ENCODE peak calls at places on chromosomes 16 and 17, in six cellular contexts. One of them, this sample, is unnamed.

GRCh38 chr17:4485676-4486646 is 12.7 kb upstream of the SPNS2 start:
- DNase-seq in sigmoid colon: no peak
- DNase-seq in GM23338: no peak
- DNase-seq in transverse colon: no peak
- DNase-seq in GM12891: peak; percentile 57
- DNase-seq in suprapubic skin: peak; percentile 55
- DNase-seq in this sample: no peak

GRCh38 chr17:40430272-40431230 is 12.7 kb upstream of the IGFBP4 start:
- DNase-seq in sigmoid colon: peak; percentile 33
- DNase-seq in GM23338: no peak
- DNase-seq in transverse colon: no peak
- DNase-seq in GM12891: no peak
- DNase-seq in suprapubic skin: peak; percentile 34
- DNase-seq in this sample: no peak

GRCh38 chr16:82504811-82505210 is 122.0 kb upstream of the CDH13 start:
- DNase-seq in sigmoid colon: no peak
- DNase-seq in GM23338: no peak
- DNase-seq in transverse colon: no peak
- DNase-seq in GM12891: no peak
- DNase-seq in suprapubic skin: no peak
- DNase-seq in this sample: no peak

GRCh38 chr17:58121925-58122324 is 26.3 kb upstream of the OR4D1 start:
- DNase-seq in sigmoid colon: no peak
- DNase-seq in GM23338: peak; percentile 69
- DNase-seq in transverse colon: no peak
- DNase-seq in GM12891: peak; percentile 12
- DNase-seq in suprapubic skin: no peak
- DNase-seq in this sample: peak; percentile 40

GRCh38 chr17:20310481-20310880 is 156.9 kb downstream of the LGALS9B start:
- DNase-seq in sigmoid colon: no peak
- DNase-seq in GM23338: no peak
- DNase-seq in transverse colon: no peak
- DNase-seq in GM12891: no peak
- DNase-seq in suprapubic skin: no peak
- DNase-seq in this sample: no peak

GRCh38 chr16:67842509-67843342 is 606 bp downstream of the THAP11 start:
- DNase-seq in sigmoid colon: peak; percentile 82
- DNase-seq in GM23338: peak; percentile 69
- DNase-seq in transverse colon: peak; percentile 60
- DNase-seq in GM12891: no peak
- DNase-seq in suprapubic skin: peak; percentile 80
- DNase-seq in this sample: peak; percentile 58

GRCh38 chr16:6193718-6194117 is 1096.1 kb upstream of the EEF2KMT start:
- DNase-seq in sigmoid colon: no peak
- DNase-seq in GM23338: peak; percentile 81
- DNase-seq in transverse colon: no peak
- DNase-seq in GM12891: no peak
- DNase-seq in suprapubic skin: no peak
- DNase-seq in this sample: no peak

GRCh38 chr17:83100853-83101391 is 21.5 kb downstream of the METRNL start:
- DNase-seq in sigmoid colon: no peak
- DNase-seq in GM23338: no peak
- DNase-seq in transverse colon: peak; percentile 49
- DNase-seq in GM12891: peak; percentile 66
- DNase-seq in suprapubic skin: no peak
- DNase-seq in this sample: no peak

GRCh38 chr17:68455756-68456528 is 1.4 kb downstream of the WIPI1 start:
- DNase-seq in sigmoid colon: no peak
- DNase-seq in GM23338: no peak
- DNase-seq in transverse colon: peak; percentile 46
- DNase-seq in GM12891: no peak
- DNase-seq in suprapubic skin: no peak
- DNase-seq in this sample: peak; percentile 81

GRCh38 chr16:52721331-52721730 is 174.4 kb upstream of the TOX3 start:
- DNase-seq in sigmoid colon: no peak
- DNase-seq in GM23338: no peak
- DNase-seq in transverse colon: no peak
- DNase-seq in GM12891: no peak
- DNase-seq in suprapubic skin: no peak
- DNase-seq in this sample: no peak

GRCh38 chr17:38591759-38592241 is 14.0 kb downstream of the SRCIN1 start:
- DNase-seq in sigmoid colon: no peak
- DNase-seq in GM23338: no peak
- DNase-seq in transverse colon: no peak
- DNase-seq in GM12891: no peak
- DNase-seq in suprapubic skin: no peak
- DNase-seq in this sample: peak; percentile 96

GRCh38 chr16:23556881-23557778 is at the start of the genes EARS2 and UBFD1:
- DNase-seq in sigmoid colon: peak; percentile 99
- DNase-seq in GM23338: peak; percentile 99
- DNase-seq in transverse colon: peak; percentile 99
- DNase-seq in GM12891: peak; percentile 94
- DNase-seq in suprapubic skin: peak; percentile 98
- DNase-seq in this sample: peak; percentile 98
- TF ChIP-seq POLR2AphosphoS5 in sigmoid colon: peak; percentile 66
- TF ChIP-seq POLR2AphosphoS5 in GM23338: peak; percentile 61
- TF ChIP-seq POLR2AphosphoS5 in transverse colon: peak; percentile 59
- TF ChIP-seq POLR2AphosphoS5 in GM12891: peak; percentile 73
- TF ChIP-seq POLR2AphosphoS5 in suprapubic skin: peak; percentile 34
- TF ChIP-seq POLR2AphosphoS5 in this sample: no peak

GRCh38 chr17:29846298-29846697 is 83.7 kb downstream of the SSH2 start:
- DNase-seq in sigmoid colon: no peak
- DNase-seq in GM23338: no peak
- DNase-seq in transverse colon: no peak
- DNase-seq in GM12891: no peak
- DNase-seq in suprapubic skin: no peak
- DNase-seq in this sample: no peak
- TF ChIP-seq POLR2AphosphoS5 in sigmoid colon: no peak
- TF ChIP-seq POLR2AphosphoS5 in GM23338: no peak
- TF ChIP-seq POLR2AphosphoS5 in transverse colon: no peak
- TF ChIP-seq POLR2AphosphoS5 in GM12891: no peak
- TF ChIP-seq POLR2AphosphoS5 in suprapubic skin: no peak
- TF ChIP-seq POLR2AphosphoS5 in this sample: no peak

GRCh38 chr16:75105306-75106061 is 11.1 kb downstream of the LDHD start:
- DNase-seq in sigmoid colon: peak; percentile 97
- DNase-seq in GM23338: no peak
- DNase-seq in transverse colon: peak; percentile 62
- DNase-seq in GM12891: no peak
- DNase-seq in suprapubic skin: peak; percentile 69
- DNase-seq in this sample: peak; percentile 58
- TF ChIP-seq POLR2AphosphoS5 in sigmoid colon: peak; percentile 95
- TF ChIP-seq POLR2AphosphoS5 in GM23338: no peak
- TF ChIP-seq POLR2AphosphoS5 in transverse colon: peak; percentile 77
- TF ChIP-seq POLR2AphosphoS5 in GM12891: no peak
- TF ChIP-seq POLR2AphosphoS5 in suprapubic skin: no peak
- TF ChIP-seq POLR2AphosphoS5 in this sample: peak; percentile 15

GRCh38 chr17:42027540-42027889 is 7.6 kb downstream of the NKIRAS2 start:
- DNase-seq in sigmoid colon: no peak
- DNase-seq in GM23338: no peak
- DNase-seq in transverse colon: no peak
- DNase-seq in GM12891: no peak
- DNase-seq in suprapubic skin: no peak
- DNase-seq in this sample: no peak
- TF ChIP-seq POLR2AphosphoS5 in sigmoid colon: no peak
- TF ChIP-seq POLR2AphosphoS5 in GM23338: no peak
- TF ChIP-seq POLR2AphosphoS5 in transverse colon: no peak
- TF ChIP-seq POLR2AphosphoS5 in GM12891: no peak
- TF ChIP-seq POLR2AphosphoS5 in suprapubic skin: no peak
- TF ChIP-seq POLR2AphosphoS5 in this sample: no peak

GRCh38 chr17:2981325-2981724 is 82.1 kb downstream of the OR1D5 start:
- DNase-seq in sigmoid colon: peak; percentile 42
- DNase-seq in GM23338: no peak
- DNase-seq in transverse colon: no peak
- DNase-seq in GM12891: no peak
- DNase-seq in suprapubic skin: no peak
- DNase-seq in this sample: no peak

GRCh38 chr17:2986925-2987324 is 76.5 kb downstream of the OR1D5 start:
- DNase-seq in sigmoid colon: no peak
- DNase-seq in GM23338: no peak
- DNase-seq in transverse colon: no peak
- DNase-seq in GM12891: no peak
- DNase-seq in suprapubic skin: no peak
- DNase-seq in this sample: no peak

GRCh38 chr17:2980211-2980903 is 83.0 kb downstream of the OR1D5 start:
- DNase-seq in sigmoid colon: no peak
- DNase-seq in GM23338: no peak
- DNase-seq in transverse colon: no peak
- DNase-seq in GM12891: no peak
- DNase-seq in suprapubic skin: no peak
- DNase-seq in this sample: no peak

GRCh38 chr17:2980904-2981246 is 82.5 kb downstream of the OR1D5 start:
- DNase-seq in sigmoid colon: peak; percentile 20
- DNase-seq in GM23338: no peak
- DNase-seq in transverse colon: no peak
- DNase-seq in GM12891: no peak
- DNase-seq in suprapubic skin: no peak
- DNase-seq in this sample: no peak

DNA sequence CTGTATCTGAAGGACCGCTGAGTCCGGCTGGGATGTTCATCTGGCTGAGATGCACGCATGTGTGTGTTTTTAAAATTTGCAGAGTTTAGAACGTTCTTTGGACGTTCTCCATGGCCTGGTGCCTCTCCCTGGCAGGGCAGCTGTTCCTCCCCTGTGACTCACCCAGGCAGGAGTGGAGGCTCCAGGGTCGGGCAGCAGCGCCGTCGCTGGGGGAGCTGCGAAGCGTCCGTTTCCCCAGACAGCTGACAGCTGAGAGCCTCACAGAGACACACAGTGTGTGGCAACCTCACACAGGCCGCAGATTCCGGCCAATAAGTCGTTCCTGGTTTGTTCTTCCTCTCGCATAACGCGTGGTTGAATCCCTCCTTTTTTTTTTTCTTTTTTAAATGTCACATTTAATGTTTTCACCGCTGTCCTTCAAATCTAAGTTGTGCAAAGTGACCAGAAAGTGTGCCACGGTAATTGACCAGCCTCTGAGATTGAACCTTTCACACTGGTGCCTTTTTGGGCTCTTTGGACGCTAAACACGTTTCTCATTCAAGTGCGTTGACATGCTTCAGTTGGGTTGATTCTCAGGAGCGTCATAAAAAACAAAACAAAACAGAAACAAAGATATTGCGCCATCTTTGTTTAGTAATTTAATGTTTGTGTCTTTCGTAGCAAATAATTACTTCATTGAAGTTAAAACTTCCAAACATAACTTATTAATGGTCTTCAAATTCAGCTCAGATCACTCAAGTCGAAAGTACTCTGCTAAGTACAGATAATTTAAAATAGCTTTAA is 80.4 kb downstream of the OR1D5 start:
- DNase-seq in sigmoid colon: peak; percentile 95
- DNase-seq in GM23338: no peak
- DNase-seq in transverse colon: peak; percentile 60
- DNase-seq in GM12891: no peak
- DNase-seq in suprapubic skin: peak; percentile 86
- DNase-seq in this sample: peak; percentile 63
- TF ChIP-seq POLR2AphosphoS5 in sigmoid colon: peak; percentile 87
- TF ChIP-seq POLR2AphosphoS5 in GM23338: no peak
- TF ChIP-seq POLR2AphosphoS5 in transverse colon: peak; percentile 65
- TF ChIP-seq POLR2AphosphoS5 in GM12891: no peak
- TF ChIP-seq POLR2AphosphoS5 in suprapubic skin: peak; percentile 12
- TF ChIP-seq POLR2AphosphoS5 in this sample: peak; percentile 80

This sample was measured in HL-60.